ENCODE peak calls at places on chromosome 16, in four cellular contexts. A, L, J and G are unnamed samples.

GRCh38 chr16:914453-914852 is 56.3 kb downstream of the LMF1 start:
- DNase-seq in A (no peak), J (peak; percentile 8), L (peak; percentile 16), G (peak; percentile 26)

GRCh38 chr16:89216315-89217137 is 977 bp upstream of the ZNF778 start:
- DNase-seq in A (peak; percentile 85), J (peak; percentile 61), L (peak; percentile 82), G (peak; percentile 73)

GRCh38 chr16:29664133-29664912 is 1.3 kb downstream of the SPN start:
- DNase-seq in L (no peak), A (peak; percentile 79), J (no peak), G (no peak)

GRCh38 chr16:27321013-27321960 is 7.5 kb downstream of the IL4R start:
- DNase-seq in L (no peak), A (no peak), J (no peak), G (no peak)

GRCh38 chr16:89395150-89396142 is 94.9 kb downstream of the ANKRD11 start:
- DNase-seq in A (no peak), L (peak; percentile 97), J (no peak), G (peak; percentile 45)

GRCh38 chr16:28837672-28838557 is 8.2 kb downstream of the TUFM start:
- DNase-seq in A (no peak), L (no peak), J (no peak), G (no peak)

GRCh38 chr16:54240180-54241125 is 46.1 kb downstream of the IRX3 start:
- DNase-seq in L (no peak), A (no peak), J (no peak), G (no peak)

GRCh38 chr16:84489141-84489540 is 15.3 kb downstream of the MEAK7 start:
- DNase-seq in A (no peak), L (no peak), J (no peak), G (no peak)

GRCh38 chr16:30187971-30188561 is 4.7 kb downstream of the CORO1A start:
- DNase-seq in J (no peak), A (no peak), L (no peak), G (no peak)

GRCh38 chr16:81451753-81452680 is 7.4 kb downstream of the CMIP start:
- DNase-seq in A (peak; percentile 84), L (peak; percentile 99), J (no peak), G (no peak)

GRCh38 chr16:66416981-66417700 is 10.0 kb upstream of the BEAN1 start:
- DNase-seq in J (no peak), A (no peak), L (no peak), G (no peak)

GRCh38 chr16:1984347-1985225 is 593 bp downstream of the GFER start:
- DNase-seq in L (peak; percentile 39), A (peak; percentile 56), J (no peak), G (no peak)

GRCh38 chr16:28168991-28169554 is 42.7 kb downstream of the XPO6 start:
- DNase-seq in L (no peak), J (no peak), A (no peak), G (no peak)

GRCh38 chr16:56916571-56917403 is 15.2 kb upstream of the HERPUD1 start:
- DNase-seq in A (no peak), J (peak; percentile 77), L (no peak), G (no peak)

GRCh38 chr16:85369741-85370528 is 243.2 kb upstream of the GSE1 start:
- DNase-seq in L (peak; percentile 31), J (no peak), A (peak; percentile 80), G (peak; percentile 80)

GRCh38 chr16:10708969-10709368 is 14.2 kb upstream of the TEKT5 start:
- DNase-seq in L (no peak), A (no peak), J (no peak), G (no peak)
- TF ChIP-seq BHLHE40 in L (no peak), A (no peak), J (no peak), G (no peak)

DNA sequence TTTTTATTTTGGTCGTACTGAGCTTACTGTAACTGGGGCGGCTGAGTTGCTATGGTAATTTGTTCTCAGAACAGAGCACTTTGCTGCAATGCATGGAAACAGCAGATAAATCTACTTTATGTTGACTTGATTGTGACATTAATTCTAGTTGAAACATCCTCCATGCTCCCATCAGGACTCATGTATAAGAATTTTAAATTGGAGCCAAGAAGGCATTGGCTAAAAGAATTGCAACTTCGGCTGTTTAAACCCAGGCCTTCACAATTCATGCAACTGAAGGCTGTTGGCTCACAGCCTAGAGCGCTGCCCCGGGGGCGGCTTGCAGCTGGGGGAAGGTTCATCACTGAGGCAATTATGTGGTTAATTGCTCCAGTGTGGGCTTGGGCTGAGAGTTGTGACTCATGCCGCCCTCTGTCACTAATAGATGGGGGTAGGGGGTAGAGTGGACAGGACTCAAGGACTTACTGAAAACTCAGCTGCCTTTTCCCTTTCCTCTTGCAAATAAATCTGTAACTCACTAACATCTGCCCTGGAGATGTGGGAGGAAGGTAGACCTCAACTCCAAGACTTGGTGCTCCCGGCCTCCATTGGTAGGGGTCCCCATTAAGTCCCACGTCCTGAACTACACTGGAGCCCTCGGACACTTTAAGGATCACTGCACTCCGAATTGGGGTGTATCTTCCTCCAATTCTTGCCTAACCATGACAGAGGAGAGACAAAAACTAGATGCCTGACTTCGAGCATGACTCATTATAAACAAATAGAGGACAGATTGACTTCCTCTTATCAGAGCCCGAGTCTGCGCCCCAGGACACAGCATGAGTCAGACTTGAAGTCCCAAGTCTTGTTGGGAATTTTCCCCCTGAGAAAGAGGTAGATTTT is 37.5 kb downstream of the ERCC4 start:
- DNase-seq in A (peak; percentile 81), L (peak; percentile 94), J (peak; percentile 56), G (peak; percentile 34)
- TF ChIP-seq TARDBP in A (no peak), L (peak; percentile 31), J (peak; percentile 53), G (no peak)

GRCh38 chr16:14013145-14013570 is 58.0 kb upstream of the MRTFB start:
- DNase-seq in J (no peak), L (no peak), A (no peak), G (no peak)
- TF ChIP-seq BHLHE40 in J (no peak), L (no peak), A (no peak), G (no peak)

GRCh38 chr16:8099586-8099985 is 490.7 kb downstream of the TMEM114 start:
- DNase-seq in A (peak; percentile 15), J (no peak), L (no peak), G (no peak)
- TF ChIP-seq TARDBP in A (no peak), J (no peak), L (no peak), G (no peak)

DNA sequence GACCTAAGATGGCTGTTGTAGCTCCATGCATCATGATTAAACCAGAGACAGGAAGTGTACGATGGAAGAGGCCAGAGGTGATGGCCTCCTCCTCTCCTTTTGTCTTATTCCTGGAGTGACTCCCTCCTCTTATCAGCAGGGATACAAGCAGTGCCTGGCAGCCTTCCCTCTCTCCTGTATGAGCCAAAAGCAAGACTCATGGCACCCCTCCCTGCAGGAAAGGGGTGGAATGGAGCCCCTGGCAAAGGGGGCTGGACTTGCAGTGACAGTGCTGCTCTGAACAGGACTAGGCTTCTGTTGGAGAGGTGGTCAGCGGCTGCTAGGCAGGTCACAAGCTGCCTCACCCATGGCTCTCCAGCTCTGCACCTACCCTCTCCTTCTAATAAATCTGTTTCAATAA is 8.4 kb downstream of the TXNL4B start:
- DNase-seq in A (no peak), J (no peak), L (no peak), G (no peak)
- TF ChIP-seq BHLHE40 in A (no peak), J (no peak), L (no peak), G (no peak)

DNA sequence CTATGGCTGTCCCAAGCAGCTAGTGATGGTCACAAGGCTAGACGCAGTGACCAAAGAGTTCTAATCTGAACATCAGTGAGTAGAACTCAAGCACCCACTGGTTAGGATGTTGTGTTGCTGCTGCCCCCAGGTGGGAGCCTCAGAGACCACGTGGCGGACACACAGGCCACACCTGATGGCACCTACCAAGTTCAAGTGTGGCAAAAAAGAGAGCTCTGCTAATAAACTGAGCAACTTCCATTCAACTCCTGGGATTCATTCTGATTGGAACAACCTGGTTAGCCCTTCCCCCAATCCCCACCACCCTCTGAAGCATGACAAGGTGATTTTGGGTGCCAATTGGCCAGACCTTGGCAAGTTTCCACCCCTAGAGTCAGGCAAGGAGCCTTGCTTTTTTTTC is 3.5 kb upstream of the LCMT1 start:
- DNase-seq in J (no peak), A (peak; percentile 75), L (peak; percentile 59), G (no peak)
- TF ChIP-seq TARDBP in J (no peak), A (no peak), L (no peak), G (no peak)

DNA sequence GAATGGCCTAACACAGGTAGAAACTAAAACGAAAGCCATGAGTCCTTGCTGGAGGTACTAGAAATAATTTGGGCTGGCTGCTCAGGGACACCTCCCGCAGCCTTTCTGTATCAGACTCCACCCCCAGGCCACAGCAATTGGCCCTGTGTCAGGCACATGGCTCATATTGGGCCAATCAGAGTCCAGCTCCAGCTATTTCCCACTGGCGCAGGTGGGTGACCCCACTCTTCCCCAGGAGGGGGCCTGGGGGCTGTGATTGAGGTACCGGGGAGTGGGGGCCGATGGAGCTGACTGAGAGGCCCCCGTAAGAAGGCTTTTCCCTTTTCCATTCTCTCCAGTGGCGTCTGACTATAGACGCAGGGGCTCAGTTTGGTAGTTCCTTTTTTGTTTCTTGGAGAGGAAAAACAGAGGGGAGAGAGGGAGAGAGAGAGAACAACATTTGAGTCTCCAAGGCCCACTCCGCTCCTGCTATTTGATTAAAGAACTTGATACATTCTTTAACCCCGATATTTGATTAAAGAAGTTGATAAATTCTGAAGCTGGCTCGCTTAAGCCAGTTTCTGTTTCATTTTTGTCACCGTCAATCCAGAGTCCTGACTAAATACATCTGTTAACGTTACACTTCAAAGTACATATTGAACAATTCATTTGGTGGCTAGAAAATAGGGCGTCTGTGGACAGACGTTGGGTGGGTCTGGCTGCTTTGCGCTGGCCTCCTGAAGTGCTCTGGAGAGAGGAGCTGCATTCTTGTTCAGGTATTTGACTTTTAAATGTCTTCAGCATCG is 26.3 kb downstream of the FOXL1 start:
- DNase-seq in J (no peak), L (no peak), A (no peak), G (no peak)
- TF ChIP-seq BHLHE40 in J (no peak), L (no peak), A (no peak), G (no peak)

GRCh38 chr16:25005445-25006306 is 9.5 kb downstream of the ARHGAP17 start:
- DNase-seq in L (no peak), A (no peak), J (no peak), G (no peak)
- TF ChIP-seq TARDBP in L (no peak), A (no peak), J (no peak), G (no peak)

DNA sequence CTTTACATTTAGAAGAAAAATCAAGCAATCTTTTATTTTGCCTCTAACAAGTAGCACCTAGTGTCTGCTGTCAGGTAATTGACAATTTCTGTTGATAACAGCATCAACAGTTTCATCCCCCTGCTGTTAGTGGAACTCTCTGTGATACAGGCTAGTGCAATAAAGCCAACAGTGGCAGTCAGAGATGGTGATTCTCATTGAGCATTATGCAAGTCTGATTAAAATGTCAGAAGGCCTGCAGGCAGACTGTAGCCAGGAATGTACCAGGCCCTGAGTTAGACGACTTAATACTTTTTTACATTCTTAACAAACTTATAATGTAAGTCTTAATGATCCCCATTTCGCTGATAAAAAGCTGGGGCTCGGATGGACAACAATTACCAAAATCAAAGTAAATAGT is 14.6 kb downstream of the CYLD start:
- DNase-seq in A (no peak), L (no peak), J (no peak), G (no peak)
- TF ChIP-seq BHLHE40 in A (no peak), L (no peak), J (no peak), G (no peak)